ENCODE peak calls at places on chromosomes 16 and 17, in nine cellular contexts. U, P, H, B, D, V, E, J and M are unnamed samples.

GRCh38 chr16:86740298-86740697 is 161.9 kb downstream of the FOXL1 start:
- DNase-seq in U (no peak), P (no peak), H (no peak), B (no peak), D (no peak), V (no peak), E (peak), J (no peak), M (no peak)

GRCh38 chr16:57682809-57683318 is 11.7 kb upstream of the DRC7 start:
- DNase-seq in U (no peak), P (no peak), H (no peak), B (no peak), D (no peak), V (no peak), E (no peak), J (no peak), M (no peak)

GRCh38 chr16:923184-923583 is 47.6 kb downstream of the LMF1 start:
- DNase-seq in U (no peak), P (no peak), H (no peak), B (no peak), D (no peak), V (no peak), E (no peak), J (no peak), M (no peak)

GRCh38 chr16:11990672-11991390 is 14.3 kb downstream of the SNX29 start:
- DNase-seq in U (no peak), P (no peak), H (no peak), B (no peak), D (no peak), V (no peak), E (no peak), J (no peak), M (no peak)

GRCh38 chr17:32489320-32490100 is 2.7 kb downstream of the CDK5R1 start:
- DNase-seq in U (no peak), P (no peak), H (peak), B (no peak), D (no peak), V (no peak), E (no peak), J (no peak), M (no peak)

GRCh38 chr16:7227193-7227825 is 105.3 kb upstream of the RBFOX1 start:
- DNase-seq in U (no peak), P (peak), H (no peak), B (no peak), D (no peak), V (no peak), E (no peak), J (no peak), M (no peak)

GRCh38 chr17:69166957-69167356 is 25.3 kb upstream of the ABCA6 start:
- DNase-seq in U (no peak), P (no peak), H (no peak), B (no peak), D (no peak), V (no peak), E (no peak), J (no peak), M (no peak)

GRCh38 chr16:11400076-11400475 is 54.8 kb downstream of the RMI2 start:
- DNase-seq in U (no peak), P (no peak), H (no peak), B (no peak), D (peak), V (no peak), E (peak), J (no peak), M (no peak)

GRCh38 chr16:4656221-4656620 is 31.6 kb downstream of the MGRN1 start:
- DNase-seq in U (no peak), P (no peak), H (no peak), B (no peak), D (no peak), V (no peak), E (no peak), J (no peak), M (no peak)

GRCh38 chr16:17211797-17212196 is 259.0 kb downstream of the XYLT1 start:
- DNase-seq in U (no peak), P (no peak), H (peak), B (no peak), D (peak), V (no peak), E (no peak), J (no peak), M (peak)

GRCh38 chr17:31877911-31878702 is 19.1 kb upstream of the COPRS start:
- DNase-seq in U (no peak), P (no peak), H (no peak), B (no peak), D (no peak), V (no peak), E (no peak), J (no peak), M (no peak)

GRCh38 chr17:62597920-62598319 is 29.6 kb upstream of the MRC2 start:
- DNase-seq in U (no peak), P (no peak), H (no peak), B (peak), D (no peak), V (peak), E (no peak), J (no peak), M (no peak)

GRCh38 chr17:32253117-32253611 is 12.5 kb upstream of the RHBDL3 start:
- DNase-seq in U (no peak), P (peak), H (peak), B (peak), D (peak), V (no peak), E (peak), J (no peak), M (peak)

GRCh38 chr16:79137528-79137927 is 463.0 kb downstream of the MAF start:
- DNase-seq in U (no peak), P (no peak), H (no peak), B (no peak), D (no peak), V (no peak), E (no peak), J (no peak), M (no peak)

GRCh38 chr17:30170415-30170987 is 53.9 kb downstream of the NSRP1 start:
- DNase-seq in U (no peak), P (no peak), H (no peak), B (no peak), D (no peak), V (no peak), E (no peak), J (no peak), M (no peak)

GRCh38 chr17:13474073-13474800 is 127.5 kb downstream of the HS3ST3A1 start:
- DNase-seq in U (no peak), P (no peak), H (no peak), B (no peak), D (no peak), V (no peak), E (no peak), J (no peak), M (no peak)

GRCh38 chr17:68182940-68183551 is 64.8 kb upstream of the AMZ2 start:
- DNase-seq in U (no peak), P (no peak), H (peak), B (no peak), D (no peak), V (no peak), E (peak), J (peak), M (no peak)

GRCh38 chr17:81384929-81385319 is 10.3 kb upstream of the BAHCC1 start:
- DNase-seq in U (no peak), P (no peak), H (no peak), B (no peak), D (no peak), V (no peak), E (no peak), J (no peak), M (no peak)

GRCh38 chr17:78272181-78272913 is 40.9 kb downstream of the TMEM235 start:
- DNase-seq in U (no peak), P (no peak), H (peak), B (peak), D (no peak), V (no peak), E (peak), J (no peak), M (peak)

GRCh38 chr17:79859676-79860615 is 20.7 kb upstream of the CBX4 start:
- DNase-seq in U (no peak), P (no peak), H (no peak), B (no peak), D (no peak), V (no peak), E (peak), J (no peak), M (no peak)

GRCh38 chr16:78127130-78127529 is 27.7 kb downstream of the WWOX start:
- DNase-seq in U (no peak), P (no peak), H (no peak), B (peak), D (no peak), V (peak), E (no peak), J (no peak), M (no peak)

GRCh38 chr16:21639493-21639892 is 12.9 kb downstream of the IGSF6 start:
- DNase-seq in U (no peak), P (no peak), H (no peak), B (no peak), D (no peak), V (no peak), E (no peak), J (no peak), M (no peak)

GRCh38 chr17:59366773-59367656 is 35.6 kb downstream of the YPEL2 start:
- DNase-seq in U (no peak), P (no peak), H (no peak), B (no peak), D (peak), V (no peak), E (no peak), J (no peak), M (peak)

DNA sequence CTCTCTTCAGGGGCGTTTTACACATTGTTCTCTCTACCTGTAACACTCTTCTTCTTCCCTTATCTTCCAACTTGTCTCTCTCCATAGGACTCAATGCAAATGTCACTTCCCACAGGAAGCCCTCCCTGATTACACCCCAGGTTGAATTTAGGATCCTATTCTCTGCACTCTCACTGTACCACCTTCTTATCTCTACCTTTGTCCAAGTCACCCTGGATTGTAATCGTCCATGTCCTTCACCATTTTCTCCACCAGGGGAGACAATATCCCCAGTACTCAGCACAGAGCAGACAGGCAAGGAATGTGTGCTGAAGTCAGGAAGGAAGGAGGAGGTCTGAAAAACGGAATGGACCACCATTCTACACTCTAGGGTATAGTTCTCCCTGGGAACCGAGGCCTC is 14.1 kb downstream of the C16orf82 start:
- DNase-seq in U (no peak), P (no peak), H (peak), B (peak), D (no peak), V (no peak), E (no peak), J (no peak), M (peak)
- TF ChIP-seq CTCF in U (no peak), P (peak), H (peak), B (peak), D (peak), V (peak), E (no peak), J (peak), M (peak)

DNA sequence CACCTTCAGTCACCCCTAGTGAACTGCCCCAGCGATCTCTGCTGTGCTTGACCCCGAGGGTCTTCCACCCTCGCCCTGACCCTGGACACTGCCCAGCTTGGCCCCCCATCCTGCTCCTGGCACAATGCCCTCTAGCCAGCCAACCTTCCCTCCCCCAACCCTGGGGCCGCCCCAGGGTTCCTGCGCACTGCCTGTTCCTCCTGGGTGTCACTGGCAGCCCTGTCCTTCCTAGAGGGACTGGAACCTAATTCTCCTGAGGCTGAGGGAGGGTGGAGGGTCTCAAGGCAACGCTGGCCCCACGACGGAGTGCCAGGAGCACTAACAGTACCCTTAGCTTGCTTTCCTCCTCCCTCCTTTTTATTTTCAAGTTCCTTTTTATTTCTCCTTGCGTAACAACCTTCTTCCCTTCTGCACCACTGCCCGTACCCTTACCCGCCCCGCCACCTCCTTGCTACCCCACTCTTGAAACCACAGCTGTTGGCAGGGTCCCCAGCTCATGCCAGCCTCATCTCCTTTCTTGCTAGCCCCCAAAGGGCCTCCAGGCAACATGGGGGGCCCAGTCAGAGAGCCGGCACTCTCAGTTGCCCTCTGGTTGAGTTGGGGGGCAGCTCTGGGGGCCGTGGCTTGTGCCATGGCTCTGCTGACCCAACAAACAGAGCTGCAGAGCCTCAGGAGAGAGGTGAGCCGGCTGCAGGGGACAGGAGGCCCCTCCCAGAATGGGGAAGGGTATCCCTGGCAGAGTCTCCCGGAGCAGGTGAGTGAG is at the start of gene TNFSF13:
- DNase-seq in U (no peak), P (no peak), H (no peak), B (no peak), D (no peak), V (no peak), E (peak), J (no peak), M (peak)
- TF ChIP-seq CTCF in U (no peak), P (no peak), H (no peak), B (no peak), D (no peak), V (no peak), E (no peak), J (no peak), M (no peak)

DNA sequence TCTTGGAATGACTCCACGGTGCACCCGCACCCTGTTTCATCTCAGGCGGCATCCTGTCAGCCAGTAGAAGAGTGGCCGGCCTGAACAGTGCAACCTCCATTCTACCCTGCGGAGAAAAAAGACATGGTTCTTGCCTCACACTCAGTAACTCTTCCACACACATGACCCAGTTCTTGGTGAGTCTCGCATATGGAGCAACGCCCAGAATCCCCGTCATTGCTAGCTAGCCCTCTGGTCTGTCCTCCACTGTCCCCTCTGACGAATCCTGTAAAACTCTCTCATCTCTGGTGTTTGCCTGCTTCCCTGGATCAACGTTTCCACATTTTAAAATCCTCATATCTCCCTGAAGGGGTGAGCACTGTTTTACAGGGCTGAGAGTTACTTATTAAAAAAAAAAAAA is 4.2 kb upstream of the RDM1 start:
- DNase-seq in U (no peak), P (no peak), H (no peak), B (peak), D (no peak), V (no peak), E (no peak), J (no peak), M (no peak)
- TF ChIP-seq CTCF in U (no peak), P (no peak), H (no peak), B (no peak), D (no peak), V (no peak), E (no peak), J (no peak), M (no peak)

GRCh38 chr16:66695935-66696668 is 441 bp downstream of the CMTM4 start:
- DNase-seq in U (no peak), P (peak), H (peak), B (no peak), D (peak), V (no peak), E (peak), J (peak), M (peak)
- TF ChIP-seq CTCF in U (no peak), P (no peak), H (no peak), B (no peak), D (no peak), V (no peak), E (no peak), J (no peak), M (no peak)

GRCh38 chr17:48540213-48540612 is 4.7 kb downstream of the HOXB2 start:
- DNase-seq in U (no peak), P (no peak), H (no peak), B (no peak), D (no peak), V (no peak), E (no peak), J (no peak), M (no peak)
- TF ChIP-seq CTCF in U (no peak), P (no peak), H (no peak), B (no peak), D (no peak), V (no peak), E (no peak), J (no peak), M (no peak)